ENCODE peak calls at places on chromosomes 16 and 17, in four cellular contexts. M is stomach, O is left ventricle myocardium inferior, A is fibroblast of villous mesenchyme. C is an unnamed sample.

GRCh38 chr16:67653131-67654068 is 6.7 kb downstream of the ACD start:
- DNase-seq in A (no peak), O (no peak), M (no peak), C (no peak)

GRCh38 chr17:8044819-8045810 is 6.3 kb downstream of the ALOX15B start:
- DNase-seq in A (no peak), M (no peak), O (no peak), C (no peak)

GRCh38 chr17:77098884-77099545 is 41.8 kb upstream of the SEC14L1 start:
- DNase-seq in O (no peak), A (peak; percentile 94), M (peak; percentile 57), C (no peak)

GRCh38 chr17:36913132-36913531 is 24.1 kb upstream of the LHX1 start:
- DNase-seq in A (no peak), M (no peak), O (no peak), C (no peak)

GRCh38 chr17:17324616-17325015 is 21.4 kb downstream of the NT5M start:
- DNase-seq in M (no peak), A (no peak), O (no peak), C (no peak)

GRCh38 chr16:50152807-50153647 is at the start of gene TENT4B:
- DNase-seq in A (peak; percentile 81), M (peak; percentile 87), O (peak; percentile 88), C (peak; percentile 91)

GRCh38 chr16:82176204-82176603 is 6.2 kb upstream of the MPHOSPH6 start:
- DNase-seq in M (no peak), A (no peak), O (no peak), C (no peak)

GRCh38 chr17:66841744-66842143 is 6.8 kb downstream of the CACNG5 start:
- DNase-seq in M (no peak), O (no peak), A (no peak), C (no peak)

GRCh38 chr16:77431131-77431670 is 3.6 kb downstream of the ADAMTS18 start:
- DNase-seq in M (no peak), A (no peak), O (no peak), C (no peak)

GRCh38 chr17:22459331-22459952 is 767.1 kb downstream of the KCNJ18 start:
- DNase-seq in O (no peak), M (no peak), A (no peak), C (no peak)

GRCh38 chr17:58184308-58184985 is 8.1 kb upstream of the EPX start:
- DNase-seq in M (no peak), O (no peak), A (peak; percentile 6), C (no peak)

GRCh38 chr16:78566397-78567073 is 467.1 kb downstream of the WWOX start:
- DNase-seq in M (no peak), A (no peak), O (no peak), C (no peak)

GRCh38 chr16:66093217-66093616 is 273.3 kb upstream of the CDH5 start:
- DNase-seq in O (no peak), A (no peak), M (no peak), C (no peak)

GRCh38 chr17:39828443-39828842 is 35.7 kb downstream of the IKZF3 start:
- DNase-seq in M (no peak), A (no peak), O (no peak), C (no peak)

GRCh38 chr17:67759355-67760171 is 41.8 kb downstream of the NOL11 start:
- DNase-seq in O (peak; percentile 48), M (no peak), A (peak; percentile 65), C (peak; percentile 27)

GRCh38 chr17:9875441-9875840 is 29.6 kb downstream of the RCVRN start:
- DNase-seq in A (peak; percentile 86), M (no peak), O (no peak), C (no peak)

GRCh38 chr16:66287916-66288315 is 78.6 kb upstream of the CDH5 start:
- DNase-seq in M (no peak), A (no peak), O (no peak), C (no peak)

GRCh38 chr17:45782889-45783592 is 1.1 kb upstream of the CRHR1 start:
- DNase-seq in O (no peak), A (no peak), M (no peak), C (no peak)

GRCh38 chr17:44775838-44776621 is 17.2 kb downstream of the ADAM11 start:
- DNase-seq in A (no peak), O (no peak), M (peak; percentile 55), C (peak; percentile 97)

GRCh38 chr17:41785876-41786226 is 660 bp downstream of the JUP start:
- DNase-seq in O (no peak), A (no peak), M (peak; percentile 84), C (no peak)

GRCh38 chr17:64984776-64985521 is 65.7 kb upstream of the LRRC37A3 start:
- DNase-seq in O (no peak), M (no peak), A (peak; percentile 85), C (no peak)

GRCh38 chr16:56451753-56452689 is 667 bp downstream of the OGFOD1 start:
- DNase-seq in A (peak; percentile 39), O (no peak), M (no peak), C (peak; percentile 41)

GRCh38 chr16:72092832-72093447 is 480 bp downstream of the TXNL4B start:
- DNase-seq in O (no peak), M (no peak), A (peak; percentile 72), C (no peak)

GRCh38 chr17:33192961-33193911 is 99.9 kb downstream of the ASIC2 start:
- DNase-seq in M (no peak), A (no peak), O (no peak), C (no peak)

GRCh38 chr16:86222965-86223551 is 287.3 kb upstream of the FOXF1 start:
- DNase-seq in M (peak; percentile 23), A (peak; percentile 90), O (no peak), C (no peak)

GRCh38 chr16:86224126-86224525 is 286.2 kb upstream of the FOXF1 start:
- DNase-seq in M (peak; percentile 21), O (no peak), A (no peak), C (no peak)

GRCh38 chr16:86221085-86221484 is 289.2 kb upstream of the FOXF1 start:
- DNase-seq in A (no peak), M (peak; percentile 24), O (no peak), C (no peak)

GRCh38 chr16:86220552-86220951 is 289.8 kb upstream of the FOXF1 start:
- DNase-seq in M (peak; percentile 3), O (no peak), A (peak; percentile 44), C (no peak)

GRCh38 chr16:86222541-86222940 is 287.8 kb upstream of the FOXF1 start:
- DNase-seq in A (peak; percentile 65), O (no peak), M (peak; percentile 25), C (no peak)
- H3K4me3 ChIP-seq in A (peak overlapping the region; percentile 49), O (no peak overlapping the region), M (no peak overlapping the region), C (no peak overlapping the region)

GRCh38 chr17:70137451-70138230 is 31.7 kb upstream of the KCNJ2 start:
- DNase-seq in A (peak; percentile 98), M (no peak), O (no peak), C (peak; percentile 32)
- H3K4me3 ChIP-seq in A (peak overlapping the region; percentile 45), M (peak overlapping the region; percentile 32), O (peak overlapping the region; percentile 55), C (peak overlapping the region; percentile 25)

DNA sequence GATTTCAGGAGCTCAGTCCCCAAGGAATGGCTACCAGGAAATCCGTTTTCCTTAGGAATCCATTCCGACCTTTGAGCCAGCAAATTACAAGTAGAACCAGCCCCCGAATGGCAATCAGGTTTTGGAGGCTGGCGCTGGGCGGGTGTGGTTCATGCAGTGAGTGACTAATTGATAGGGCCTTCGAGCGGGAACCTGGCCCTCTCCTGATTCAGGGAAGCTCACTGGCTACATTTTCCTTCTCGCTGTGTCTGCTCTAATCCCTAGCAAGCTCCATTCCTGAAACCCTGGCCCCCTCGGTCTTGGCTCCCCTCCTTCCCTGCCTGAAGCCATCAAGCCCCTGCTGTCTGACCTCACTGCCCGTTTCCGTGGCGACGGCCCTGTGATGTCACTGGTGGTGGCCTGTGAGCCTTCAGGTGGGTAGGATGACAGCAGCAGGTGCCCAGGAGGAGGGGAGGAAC is 142.1 kb upstream of the SDK2 start:
- DNase-seq in A (no peak), O (no peak), M (peak; percentile 63), C (no peak)
- H3K4me3 ChIP-seq in A (no peak overlapping the region), O (no peak overlapping the region), M (no peak overlapping the region), C (no peak overlapping the region)

GRCh38 chr17:35337364-35337763 is 36.1 kb downstream of the SLFN11 start:
- DNase-seq in M (no peak), O (no peak), A (no peak), C (no peak)
- H3K4me3 ChIP-seq in M (no peak overlapping the region), O (no peak overlapping the region), A (no peak overlapping the region), C (no peak overlapping the region)

GRCh38 chr17:79793924-79794304 is 3.0 kb downstream of the CBX8 start:
- DNase-seq in M (no peak), A (no peak), O (no peak), C (no peak)

GRCh38 chr17:79790805-79791353 is 6.0 kb downstream of the CBX8 start:
- DNase-seq in M (no peak), A (no peak), O (no peak), C (no peak)

GRCh38 chr17:79791354-79792123 is 5.3 kb downstream of the CBX8 start:
- DNase-seq in O (no peak), M (no peak), A (no peak), C (no peak)

GRCh38 chr17:79792984-79793923 is 3.6 kb downstream of the CBX8 start:
- DNase-seq in O (no peak), M (no peak), A (peak; percentile 92), C (no peak)

DNA sequence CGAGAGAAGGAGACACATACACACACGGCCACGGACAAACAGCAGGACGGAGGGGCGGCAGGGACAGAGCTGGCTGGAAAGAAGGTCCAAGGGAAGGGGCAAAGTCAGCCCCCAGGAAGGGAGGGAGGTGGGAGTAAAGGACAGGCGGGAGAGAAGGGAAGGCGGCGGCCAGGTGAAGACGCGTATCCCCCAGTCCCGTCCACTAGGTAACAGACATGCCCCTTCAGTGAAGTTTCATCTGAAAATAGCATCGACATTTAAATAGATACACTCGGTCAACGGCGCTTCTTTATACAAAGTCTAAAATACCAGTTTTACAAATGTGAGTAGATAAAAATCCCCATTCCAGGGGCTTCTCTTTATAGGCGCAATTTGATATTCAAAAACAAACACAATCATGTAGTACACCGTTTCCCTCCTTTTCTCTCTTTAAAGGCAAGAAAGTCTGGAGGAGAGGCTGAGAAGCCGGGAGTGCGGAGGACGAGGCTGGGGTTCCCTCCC is 4.5 kb downstream of the CBX8 start:
- DNase-seq in M (no peak), A (no peak), O (no peak), C (no peak)
- H3K4me3 ChIP-seq in M (peak overlapping the region; percentile 27), A (peak overlapping the region; percentile 58), O (peak overlapping the region; percentile 54), C (peak overlapping the region; percentile 36)

GRCh38 chr17:59337741-59338299 is 6.4 kb downstream of the YPEL2 start:
- DNase-seq in M (no peak), O (no peak), A (no peak), C (no peak)
- H3K4me3 ChIP-seq in M (no peak overlapping the region), O (no peak overlapping the region), A (no peak overlapping the region), C (no peak overlapping the region)

DNA sequence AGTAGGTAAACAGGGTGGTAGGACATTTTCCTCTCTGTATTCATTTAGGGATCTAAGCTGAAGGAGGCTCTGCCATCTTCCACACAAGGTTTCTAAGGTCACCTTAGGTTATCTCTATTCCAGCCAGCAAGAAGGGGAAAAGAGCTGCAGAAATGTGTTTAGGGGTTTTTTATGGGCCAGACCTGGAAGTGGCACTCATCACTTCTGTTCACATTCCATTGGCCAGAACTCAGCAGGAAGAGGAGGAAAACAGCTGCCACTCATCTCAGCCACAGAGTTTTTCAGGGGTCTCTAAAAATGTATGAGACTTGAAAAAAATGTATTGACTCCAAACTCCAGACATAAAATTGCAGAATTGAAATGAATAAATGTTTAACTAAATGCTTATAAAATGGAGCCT is 65.8 kb downstream of the FTO start:
- DNase-seq in O (no peak), A (no peak), M (no peak), C (no peak)
- H3K4me3 ChIP-seq in O (no peak overlapping the region), A (no peak overlapping the region), M (no peak overlapping the region), C (no peak overlapping the region)